ENCODE peak calls at places on chromosomes 16 and 17, in nine cellular contexts. W is left ventricle myocardium inferior; G is renal cortical epithelial cell; K is stimulated activated CD8-positive, alpha-beta memory T cell treated with anti-CD3 and anti-CD28 coated beads, Interleukin-15, amount 100 ng/mL, for 1 hour; Q is right cardiac atrium; S is T-helper 2 cell; L is substantia nigra; D is activated T-cell treated with anti-CD3 and anti-CD28 coated beads for 24 hours; C is prostate gland. R is an unnamed sample.

GRCh38 chr16:67326472-67327309 is at the start of the genes KCTD19 and LRRC36:
- DNase-seq in D (peak), W (peak), C (peak), G (peak), K (peak), L (peak), Q (peak), S (peak), R (no peak)

GRCh38 chr16:52492789-52493357 is 54.1 kb downstream of the TOX3 start:
- DNase-seq in Q (no peak), S (no peak), G (peak), W (no peak), L (no peak), K (no peak), C (no peak), D (no peak), R (no peak)

GRCh38 chr17:55157165-55157564 is 107.6 kb upstream of the HLF start:
- DNase-seq in K (no peak), G (peak), D (no peak), W (no peak), C (no peak), Q (no peak), S (no peak), L (no peak), R (no peak)

GRCh38 chr16:12239226-12239625 is 262.7 kb downstream of the SNX29 start:
- DNase-seq in L (no peak), D (no peak), S (no peak), K (no peak), W (no peak), Q (no peak), G (no peak), C (no peak), R (no peak)

GRCh38 chr17:17134952-17135340 is 71.2 kb downstream of the PLD6 start:
- DNase-seq in Q (no peak), C (no peak), S (no peak), K (no peak), L (peak), G (no peak), W (no peak), D (no peak), R (no peak)

GRCh38 chr17:75970626-75971025 is 8.3 kb downstream of the ACOX1 start:
- DNase-seq in Q (no peak), G (no peak), L (no peak), K (no peak), S (no peak), C (no peak), W (no peak), D (no peak), R (no peak)

GRCh38 chr16:19008245-19008644 is 24.5 kb downstream of the TMC7 start:
- DNase-seq in W (no peak), G (peak), K (no peak), C (no peak), Q (no peak), D (no peak), L (no peak), S (no peak), R (no peak)

GRCh38 chr17:55294042-55294751 is 29.4 kb downstream of the HLF start:
- DNase-seq in D (no peak), W (no peak), Q (no peak), S (no peak), G (no peak), C (no peak), K (no peak), L (no peak), R (no peak)

GRCh38 chr16:70740919-70741778 is 55.3 kb upstream of the MTSS2 start:
- DNase-seq in L (no peak), G (peak), S (no peak), Q (no peak), K (no peak), C (no peak), D (no peak), W (no peak), R (no peak)

GRCh38 chr17:48814504-48814903 is 2.5 kb downstream of the TTLL6 start:
- DNase-seq in S (peak), C (peak), Q (peak), L (peak), K (peak), W (peak), G (peak), D (peak), R (peak)

GRCh38 chr17:54180919-54181318 is 358.2 kb downstream of the KIF2B start:
- DNase-seq in K (no peak), C (no peak), L (no peak), W (no peak), S (no peak), Q (no peak), G (no peak), D (no peak), R (no peak)

GRCh38 chr17:31320791-31321190 is 631 bp downstream of the EVI2A start:
- DNase-seq in Q (no peak), G (no peak), S (peak), L (no peak), W (no peak), K (no peak), D (no peak), C (no peak), R (no peak)

GRCh38 chr17:80633197-80633596 is 88.6 kb downstream of the RPTOR start:
- DNase-seq in K (no peak), W (no peak), D (no peak), S (no peak), C (no peak), G (no peak), L (no peak), Q (no peak), R (no peak)

GRCh38 chr17:67575325-67575724 is 142.4 kb upstream of the NOL11 start:
- DNase-seq in G (peak), K (no peak), Q (no peak), C (peak), L (no peak), W (no peak), S (no peak), D (no peak), R (no peak)